ENCODE peak calls at places on chromosomes 4 and X, in six cellular contexts. Q is spleen, I is NCI-H524, H is LoVo, T is fibroblast of the aortic adventitia, G is MCF 10A. B is an unnamed sample.

GRCh38 chr4:181799670-181800069 is 443.5 kb upstream of the TENM3 start:
- DNase-seq in Q (no peak), I (no peak), H (no peak), T (no peak), G (no peak), B (no peak)

GRCh38 chr4:120466429-120466828 is 399.8 kb upstream of the MAD2L1 start:
- DNase-seq in Q (no peak), I (no peak), H (no peak), T (no peak), G (no peak), B (no peak)

GRCh38 chr4:55758081-55758480 is 61.5 kb upstream of the EXOC1L start:
- DNase-seq in Q (no peak), I (peak; percentile 49), H (no peak), T (peak; percentile 4), G (no peak), B (no peak)

GRCh38 chrX:84188320-84188834 is 378 bp upstream of the RPS6KA6 start:
- DNase-seq in Q (no peak), I (peak; percentile 89), H (no peak), T (peak; percentile 40), G (no peak), B (peak; percentile 27)

GRCh38 chrX:25025615-25026014 is 9.8 kb upstream of the ARX start:
- DNase-seq in Q (no peak), I (no peak), H (no peak), T (no peak), G (no peak), B (no peak)

GRCh38 chr4:77043507-77044131 is 32.2 kb downstream of the CCNI start:
- DNase-seq in Q (no peak), I (no peak), H (no peak), T (peak; percentile 71), G (peak; percentile 64), B (no peak)

GRCh38 chr4:120105472-120105871 is 38.8 kb upstream of the MAD2L1 start:
- DNase-seq in Q (no peak), I (no peak), H (no peak), T (no peak), G (no peak), B (no peak)

GRCh38 chr4:177005801-177006230 is 213.1 kb upstream of the VEGFC start:
- DNase-seq in Q (no peak), I (no peak), H (no peak), T (peak; percentile 85), G (peak; percentile 78), B (no peak)

GRCh38 chr4:182189107-182189878 is 53.9 kb upstream of the TENM3 start:
- DNase-seq in Q (no peak), I (no peak), H (peak; percentile 63), T (peak; percentile 81), G (peak; percentile 94), B (no peak)

GRCh38 chrX:17967888-17968287 is 106.8 kb upstream of the RAI2 start:
- DNase-seq in Q (no peak), I (peak; percentile 14), H (no peak), T (no peak), G (no peak), B (no peak)

GRCh38 chr4:98568896-98569663 is 89.3 kb downstream of the TSPAN5 start:
- DNase-seq in Q (no peak), I (peak; percentile 34), H (no peak), T (peak; percentile 35), G (no peak), B (no peak)

GRCh38 chr4:88991746-88992145 is 65.2 kb downstream of the FAM13A start:
- DNase-seq in Q (no peak), I (peak; percentile 3), H (no peak), T (peak; percentile 70), G (no peak), B (no peak)

GRCh38 chr4:73499996-73500765 is 18.6 kb downstream of the AFM start:
- DNase-seq in Q (no peak), I (no peak), H (peak; percentile 15), T (peak; percentile 49), G (no peak), B (no peak)

GRCh38 chrX:153882086-153882498 is 3.9 kb downstream of the L1CAM start:
- DNase-seq in Q (no peak), I (no peak), H (no peak), T (no peak), G (no peak), B (no peak)

GRCh38 chrX:18146954-18147353 is 73.7 kb downstream of the BEND2 start:
- DNase-seq in Q (no peak), I (no peak), H (peak; percentile 2), T (peak; percentile 14), G (peak; percentile 39), B (no peak)

GRCh38 chr4:108619372-108620100 is 840 bp upstream of the RPL34 start:
- DNase-seq in Q (no peak), I (no peak), H (no peak), T (no peak), G (no peak), B (no peak)

GRCh38 chrX:70476934-70477733 is 32.5 kb downstream of the DLG3 start:
- DNase-seq in Q (no peak), I (peak; percentile 82), H (peak; percentile 64), T (peak; percentile 47), G (peak; percentile 75), B (no peak)

GRCh38 chr4:6375620-6376295 is 96.7 kb downstream of the PPP2R2C start:
- DNase-seq in Q (peak; percentile 45), I (no peak), H (no peak), T (no peak), G (no peak), B (peak; percentile 8)

GRCh38 chr4:103244251-103244650 is 46.1 kb upstream of the CENPE start:
- DNase-seq in Q (no peak), I (no peak), H (no peak), T (peak; percentile 4), G (peak; percentile 41), B (no peak)

GRCh38 chr4:110671679-110672078 is 48.8 kb upstream of the PITX2 start:
- DNase-seq in Q (no peak), I (no peak), H (peak; percentile 50), T (no peak), G (no peak), B (no peak)

GRCh38 chrX:102651968-102652744 is 873 bp downstream of the GPRASP1 start:
- DNase-seq in Q (no peak), I (peak; percentile 33), H (no peak), T (peak; percentile 45), G (no peak), B (peak; percentile 46)

GRCh38 chr4:5722328-5722727 is 11.3 kb downstream of the EVC start:
- DNase-seq in Q (no peak), I (no peak), H (no peak), T (peak; percentile 20), G (no peak), B (no peak)

GRCh38 chr4:113446019-113446418 is 315.5 kb downstream of the CAMK2D start:
- DNase-seq in Q (no peak), I (no peak), H (peak; percentile 47), T (peak; percentile 91), G (peak; percentile 92), B (no peak)

GRCh38 chr4:154779362-154779947 is 1.6 kb upstream of the RBM46 start:
- DNase-seq in Q (no peak), I (no peak), H (peak; percentile 32), T (peak; percentile 73), G (peak; percentile 57), B (no peak)

GRCh38 chrX:1472975-1473374 is 20.3 kb upstream of the ASMTL start:
- DNase-seq in Q (no peak), I (no peak), H (no peak), T (no peak), G (no peak), B (no peak)

GRCh38 chr4:174437324-174437723 is 85.0 kb downstream of the HPGD start:
- DNase-seq in Q (no peak), I (no peak), H (peak; percentile 28), T (peak; percentile 94), G (peak; percentile 81), B (no peak)

GRCh38 chr4:52051213-52051614 is at the start of gene SPATA18:
- DNase-seq in Q (peak; percentile 64), I (peak; percentile 7), H (peak; percentile 41), T (no peak), G (peak; percentile 22), B (peak; percentile 27)

GRCh38 chr4:44149242-44149641 is 299.4 kb downstream of the KCTD8 start:
- DNase-seq in Q (no peak), I (no peak), H (no peak), T (no peak), G (no peak), B (no peak)

GRCh38 chr4:131644619-131645018 is 1504.5 kb upstream of the PCDH10 start:
- DNase-seq in Q (no peak), I (peak; percentile 8), H (peak; percentile 4), T (peak; percentile 32), G (peak; percentile 50), B (no peak)

GRCh38 chr4:74418063-74418670 is 26.8 kb upstream of the AREG start:
- DNase-seq in Q (no peak), I (no peak), H (peak; percentile 83), T (peak; percentile 79), G (peak; percentile 96), B (no peak)

GRCh38 chrX:49003696-49004095 is 1.6 kb upstream of the GRIPAP1 start:
- DNase-seq in Q (no peak), I (no peak), H (peak; percentile 1), T (no peak), G (no peak), B (no peak)

GRCh38 chrX:119015407-119016242 is 41.2 kb downstream of the LONRF3 start:
- DNase-seq in Q (no peak), I (no peak), H (peak; percentile 20), T (peak; percentile 81), G (peak; percentile 96), B (peak; percentile 18)

GRCh38 chr4:81650871-81651270 is 179.2 kb upstream of the RASGEF1B start:
- DNase-seq in Q (no peak), I (no peak), H (no peak), T (no peak), G (no peak), B (no peak)

GRCh38 chr4:168631241-168632151 is 134.6 kb downstream of the PALLD start:
- DNase-seq in Q (peak; percentile 76), I (peak; percentile 33), H (peak; percentile 69), T (peak; percentile 56), G (peak; percentile 69), B (peak; percentile 78)

B was measured in heart left ventricle.